ENCODE peak calls at places on chromosomes 1 and 21, in ten cellular contexts. O is stimulated activated CD4-positive, alpha-beta T cell treated with anti-CD3 and anti-CD28 coated beads, Interleukin-4, amount 100 ng/mL, for 4 hours; X is HFFc6; Q is GM12891; V is GM23338; K is neural progenitor cell; D is ELR; M is right cardiac atrium; H is A549; E is putamen. W is an unnamed sample.

GRCh38 chr1:5975133-5975880 is 16.9 kb downstream of the NPHP4 start:
- DNase-seq in H (no peak), V (peak), Q (no peak), X (peak), E (no peak), O (peak), D (peak), K (peak), M (no peak), W (peak)

GRCh38 chr1:22808186-22808845 is 97.7 kb downstream of the EPHB2 start:
- DNase-seq in K (no peak), M (peak), O (no peak), V (no peak), E (no peak), D (peak), Q (no peak), X (peak), H (no peak), W (no peak)

GRCh38 chr1:234938924-234939323 is 189.7 kb downstream of the TOMM20 start:
- DNase-seq in X (no peak), E (no peak), K (no peak), D (no peak), O (no peak), H (no peak), Q (no peak), V (no peak), M (no peak), W (no peak)

GRCh38 chr1:178168535-178168934 is 74.6 kb downstream of the RASAL2 start:
- DNase-seq in K (no peak), E (no peak), Q (no peak), D (peak), X (peak), V (no peak), H (no peak), O (no peak), M (no peak), W (no peak)

GRCh38 chr1:21963477-21964217 is 13.2 kb upstream of the CELA3B start:
- DNase-seq in E (peak), D (peak), K (peak), Q (peak), H (peak), X (peak), M (peak), V (peak), O (peak), W (peak)

GRCh38 chr1:52225174-52225573 is 83.3 kb downstream of the ZFYVE9 start:
- DNase-seq in K (no peak), Q (no peak), O (no peak), X (no peak), M (no peak), D (no peak), V (peak), H (no peak), E (no peak), W (no peak)

GRCh38 chr1:208654241-208654640 is 410.1 kb upstream of the PLXNA2 start:
- DNase-seq in E (no peak), K (peak), X (no peak), V (peak), D (peak), Q (no peak), M (no peak), H (peak), O (no peak), W (no peak)

GRCh38 chr21:33217168-33217567 is 12.6 kb upstream of the IFNAR2 start:
- DNase-seq in V (no peak), M (no peak), X (no peak), O (no peak), K (no peak), H (no peak), D (no peak), Q (no peak), E (no peak), W (no peak)

GRCh38 chr1:20481158-20481617 is 4.8 kb downstream of the CAMK2N1 start:
- DNase-seq in K (no peak), M (no peak), V (no peak), E (no peak), X (no peak), D (no peak), H (no peak), Q (no peak), O (no peak), W (no peak)

GRCh38 chr1:164240081-164240480 is 318.9 kb upstream of the PBX1 start:
- DNase-seq in K (peak), V (peak), M (no peak), H (no peak), D (no peak), X (no peak), Q (no peak), E (no peak), O (no peak), W (no peak)

GRCh38 chr1:47725000-47725731 is 272.0 kb downstream of the TRABD2B start:
- DNase-seq in E (no peak), V (peak), Q (no peak), D (no peak), O (no peak), K (peak), H (peak), X (no peak), M (peak), W (no peak)